ENCODE peak calls at places on chromosomes 1 and 21, in six cellular contexts. One of them, this sample, is unnamed.

GRCh38 chr1:220734571-220735326 is 13.4 kb upstream of the MTARC2 start:
- DNase-seq in MCF 10A: peak
- DNase-seq in iris pigment epithelial cell: peak
- DNase-seq in GM03348: peak
- DNase-seq in NCI-H774: no peak
- DNase-seq in stomach: no peak
- DNase-seq in this sample: peak

GRCh38 chr1:32142446-32143301 is 34.8 kb downstream of the KPNA6 start:
- DNase-seq in MCF 10A: peak
- DNase-seq in iris pigment epithelial cell: peak
- DNase-seq in GM03348: peak
- DNase-seq in NCI-H774: peak
- DNase-seq in stomach: peak
- DNase-seq in this sample: peak

GRCh38 chr1:226309398-226310122 is 596 bp upstream of the LIN9 start:
- DNase-seq in MCF 10A: peak
- DNase-seq in iris pigment epithelial cell: peak
- DNase-seq in GM03348: peak
- DNase-seq in NCI-H774: no peak
- DNase-seq in stomach: no peak
- DNase-seq in this sample: no peak

GRCh38 chr1:100127226-100127625 is 5.5 kb downstream of the SASS6 start:
- DNase-seq in MCF 10A: no peak
- DNase-seq in iris pigment epithelial cell: no peak
- DNase-seq in GM03348: no peak
- DNase-seq in NCI-H774: no peak
- DNase-seq in stomach: no peak
- DNase-seq in this sample: no peak

GRCh38 chr1:176639136-176639535 is 176.2 kb downstream of the PAPPA2 start:
- DNase-seq in MCF 10A: no peak
- DNase-seq in iris pigment epithelial cell: no peak
- DNase-seq in GM03348: no peak
- DNase-seq in NCI-H774: no peak
- DNase-seq in stomach: no peak
- DNase-seq in this sample: no peak

GRCh38 chr1:23424171-23424959 is at the start of gene TCEA3:
- DNase-seq in MCF 10A: no peak
- DNase-seq in iris pigment epithelial cell: no peak
- DNase-seq in GM03348: peak
- DNase-seq in NCI-H774: no peak
- DNase-seq in stomach: peak
- DNase-seq in this sample: no peak

GRCh38 chr1:153563339-153563952 is 2.2 kb downstream of the S100A2 start:
- DNase-seq in MCF 10A: peak
- DNase-seq in iris pigment epithelial cell: no peak
- DNase-seq in GM03348: no peak
- DNase-seq in NCI-H774: no peak
- DNase-seq in stomach: no peak
- DNase-seq in this sample: no peak

GRCh38 chr1:108897865-108898720 is 21.3 kb downstream of the GPSM2 start:
- DNase-seq in MCF 10A: peak
- DNase-seq in iris pigment epithelial cell: peak
- DNase-seq in GM03348: peak
- DNase-seq in NCI-H774: peak
- DNase-seq in stomach: no peak
- DNase-seq in this sample: peak

GRCh38 chr1:168245042-168245441 is 19.2 kb downstream of the SFT2D2 start:
- DNase-seq in MCF 10A: no peak
- DNase-seq in iris pigment epithelial cell: no peak
- DNase-seq in GM03348: no peak
- DNase-seq in NCI-H774: no peak
- DNase-seq in stomach: no peak
- DNase-seq in this sample: no peak

GRCh38 chr1:161367684-161368398 is at the start of gene CFAP126:
- DNase-seq in MCF 10A: peak
- DNase-seq in iris pigment epithelial cell: peak
- DNase-seq in GM03348: peak
- DNase-seq in NCI-H774: peak
- DNase-seq in stomach: peak
- DNase-seq in this sample: peak

GRCh38 chr1:180157576-180158057 is 2.9 kb downstream of the QSOX1 start:
- DNase-seq in MCF 10A: no peak
- DNase-seq in iris pigment epithelial cell: no peak
- DNase-seq in GM03348: peak
- DNase-seq in NCI-H774: peak
- DNase-seq in stomach: peak
- DNase-seq in this sample: no peak

GRCh38 chr1:94240822-94241221 is 3.4 kb upstream of the ARHGAP29 start:
- DNase-seq in MCF 10A: no peak
- DNase-seq in iris pigment epithelial cell: no peak
- DNase-seq in GM03348: no peak
- DNase-seq in NCI-H774: no peak
- DNase-seq in stomach: no peak
- DNase-seq in this sample: no peak

GRCh38 chr1:195053478-195053877 is 1554.8 kb downstream of the KCNT2 start:
- DNase-seq in MCF 10A: no peak
- DNase-seq in iris pigment epithelial cell: peak
- DNase-seq in GM03348: peak
- DNase-seq in NCI-H774: no peak
- DNase-seq in stomach: no peak
- DNase-seq in this sample: no peak

GRCh38 chr1:150925080-150925479 is 1.1 kb upstream of the SETDB1 start:
- DNase-seq in MCF 10A: no peak
- DNase-seq in iris pigment epithelial cell: no peak
- DNase-seq in GM03348: no peak
- DNase-seq in NCI-H774: no peak
- DNase-seq in stomach: no peak
- DNase-seq in this sample: no peak

GRCh38 chr1:67749844-67750689 is 65.1 kb downstream of the GADD45A start:
- DNase-seq in MCF 10A: peak
- DNase-seq in iris pigment epithelial cell: peak
- DNase-seq in GM03348: peak
- DNase-seq in NCI-H774: no peak
- DNase-seq in stomach: no peak
- DNase-seq in this sample: peak

GRCh38 chr1:20202166-20202565 is 15.8 kb upstream of the PLA2G2C start:
- DNase-seq in MCF 10A: no peak
- DNase-seq in iris pigment epithelial cell: no peak
- DNase-seq in GM03348: no peak
- DNase-seq in NCI-H774: no peak
- DNase-seq in stomach: no peak
- DNase-seq in this sample: no peak

GRCh38 chr1:16413191-16413590 is 24.0 kb downstream of the SPATA21 start:
- DNase-seq in MCF 10A: no peak
- DNase-seq in iris pigment epithelial cell: no peak
- DNase-seq in GM03348: no peak
- DNase-seq in NCI-H774: no peak
- DNase-seq in stomach: no peak
- DNase-seq in this sample: no peak

GRCh38 chr21:44592446-44593365 is at the start of gene KRTAP10-6:
- DNase-seq in MCF 10A: no peak
- DNase-seq in iris pigment epithelial cell: no peak
- DNase-seq in GM03348: no peak
- DNase-seq in NCI-H774: no peak
- DNase-seq in stomach: no peak
- DNase-seq in this sample: no peak

GRCh38 chr1:46302091-46303037 is 1.1 kb downstream of the LRRC41 start:
- DNase-seq in MCF 10A: peak
- DNase-seq in iris pigment epithelial cell: peak
- DNase-seq in GM03348: peak
- DNase-seq in NCI-H774: peak
- DNase-seq in stomach: peak
- DNase-seq in this sample: peak

GRCh38 chr1:119713039-119713537 is 1.4 kb downstream of the PHGDH start:
- DNase-seq in MCF 10A: no peak
- DNase-seq in iris pigment epithelial cell: peak
- DNase-seq in GM03348: no peak
- DNase-seq in NCI-H774: no peak
- DNase-seq in stomach: no peak
- DNase-seq in this sample: no peak

GRCh38 chr1:54989968-54990810 is 8.5 kb upstream of the BSND start:
- DNase-seq in MCF 10A: no peak
- DNase-seq in iris pigment epithelial cell: peak
- DNase-seq in GM03348: no peak
- DNase-seq in NCI-H774: no peak
- DNase-seq in stomach: no peak
- DNase-seq in this sample: no peak

GRCh38 chr1:37795340-37796110 is 1.9 kb downstream of the MANEAL start:
- DNase-seq in MCF 10A: peak
- DNase-seq in iris pigment epithelial cell: peak
- DNase-seq in GM03348: peak
- DNase-seq in NCI-H774: no peak
- DNase-seq in stomach: peak
- DNase-seq in this sample: peak

This sample was measured in mammary epithelial cell.